ENCODE peak calls at places on chromosomes 13 and 19, in seven cellular contexts. F is lower leg skin, M is uterus, P is IMR-90, Q is transverse colon, G is ovary, J is H54. A is an unnamed sample.

GRCh38 chr19:14463747-14464146 is 11.4 kb downstream of the PTGER1 start:
- DNase-seq in F (no peak), M (no peak), P (no peak), Q (no peak), G (no peak), J (no peak), A (no peak)

GRCh38 chr19:2949939-2950285 is 5.1 kb upstream of the ZNF77 start:
- DNase-seq in F (no peak), M (no peak), P (peak; percentile 50), Q (no peak), G (no peak), J (peak; percentile 45), A (no peak)

GRCh38 chr19:12670159-12670928 is 3.7 kb downstream of the WDR83 start:
- DNase-seq in F (no peak), M (no peak), P (no peak), Q (no peak), G (no peak), J (no peak), A (no peak)

GRCh38 chr13:73300718-73301425 is 242.1 kb downstream of the KLF5 start:
- DNase-seq in F (no peak), M (no peak), P (no peak), Q (no peak), G (no peak), J (no peak), A (no peak)

GRCh38 chr13:110323172-110323851 is 16.2 kb downstream of the COL4A2 start:
- DNase-seq in F (peak; percentile 63), M (no peak), P (peak; percentile 96), Q (no peak), G (no peak), J (peak; percentile 98), A (no peak)

GRCh38 chr13:111510502-111511218 is 190.2 kb downstream of the TEX29 start:
- DNase-seq in F (peak; percentile 57), M (no peak), P (no peak), Q (no peak), G (no peak), J (no peak), A (no peak)

GRCh38 chr19:13029893-13030292 is 34.6 kb downstream of the NFIX start:
- DNase-seq in F (no peak), M (no peak), P (no peak), Q (peak; percentile 64), G (no peak), J (no peak), A (no peak)

GRCh38 chr13:67147257-67148218 is 82.6 kb downstream of the PCDH9 start:
- DNase-seq in F (no peak), M (no peak), P (peak; percentile 72), Q (no peak), G (no peak), J (no peak), A (no peak)

GRCh38 chr13:33015791-33016323 is 366 bp upstream of the KL start:
- DNase-seq in F (peak; percentile 84), M (peak; percentile 17), P (no peak), Q (peak; percentile 47), G (peak; percentile 28), J (no peak), A (peak; percentile 10)

GRCh38 chr19:45187421-45188100 is 9.0 kb downstream of the BLOC1S3 start:
- DNase-seq in F (no peak), M (no peak), P (no peak), Q (no peak), G (no peak), J (no peak), A (no peak)

GRCh38 chr13:20182231-20182846 is 10.4 kb downstream of the GJB2 start:
- DNase-seq in F (peak; percentile 78), M (no peak), P (peak; percentile 80), Q (no peak), G (no peak), J (peak; percentile 56), A (no peak)

GRCh38 chr19:18889949-18890745 is 5.8 kb downstream of the CERS1 start:
- DNase-seq in F (no peak), M (no peak), P (no peak), Q (no peak), G (no peak), J (no peak), A (no peak)

GRCh38 chr13:112861876-112862615 is 107.0 kb upstream of the MCF2L start:
- DNase-seq in F (peak; percentile 75), M (no peak), P (no peak), Q (no peak), G (no peak), J (no peak), A (no peak)

GRCh38 chr19:43700368-43701015 is 15.4 kb upstream of the IRGC start:
- DNase-seq in F (peak; percentile 87), M (peak; percentile 70), P (peak; percentile 84), Q (peak; percentile 51), G (peak; percentile 23), J (no peak), A (no peak)

GRCh38 chr19:51640371-51640770 is 6.3 kb downstream of the SIGLEC14 start:
- DNase-seq in F (no peak), M (no peak), P (no peak), Q (no peak), G (no peak), J (no peak), A (no peak)

GRCh38 chr19:43425567-43426392 is 11.1 kb downstream of the TEX101 start:
- DNase-seq in F (no peak), M (no peak), P (peak; percentile 18), Q (peak; percentile 92), G (no peak), J (no peak), A (peak; percentile 56)

GRCh38 chr13:92739306-92739818 is 487.2 kb upstream of the GPC6 start:
- DNase-seq in F (no peak), M (no peak), P (peak; percentile 5), Q (no peak), G (no peak), J (no peak), A (no peak)

GRCh38 chr19:7868326-7868670 is 5.9 kb downstream of the PRR36 start:
- DNase-seq in F (no peak), M (no peak), P (no peak), Q (no peak), G (peak; percentile 54), J (no peak), A (no peak)

GRCh38 chr19:7869453-7869909 is 4.7 kb downstream of the PRR36 start:
- DNase-seq in F (peak; percentile 93), M (peak; percentile 64), P (peak; percentile 28), Q (peak; percentile 79), G (peak; percentile 91), J (no peak), A (peak; percentile 71)

GRCh38 chr19:7867092-7867844 is 6.9 kb downstream of the PRR36 start:
- DNase-seq in F (no peak), M (no peak), P (no peak), Q (no peak), G (peak; percentile 24), J (no peak), A (no peak)

GRCh38 chr19:7869910-7870511 is 4.2 kb downstream of the PRR36 start:
- DNase-seq in F (no peak), M (peak; percentile 55), P (peak; percentile 8), Q (peak; percentile 63), G (peak; percentile 86), J (no peak), A (no peak)

DNA sequence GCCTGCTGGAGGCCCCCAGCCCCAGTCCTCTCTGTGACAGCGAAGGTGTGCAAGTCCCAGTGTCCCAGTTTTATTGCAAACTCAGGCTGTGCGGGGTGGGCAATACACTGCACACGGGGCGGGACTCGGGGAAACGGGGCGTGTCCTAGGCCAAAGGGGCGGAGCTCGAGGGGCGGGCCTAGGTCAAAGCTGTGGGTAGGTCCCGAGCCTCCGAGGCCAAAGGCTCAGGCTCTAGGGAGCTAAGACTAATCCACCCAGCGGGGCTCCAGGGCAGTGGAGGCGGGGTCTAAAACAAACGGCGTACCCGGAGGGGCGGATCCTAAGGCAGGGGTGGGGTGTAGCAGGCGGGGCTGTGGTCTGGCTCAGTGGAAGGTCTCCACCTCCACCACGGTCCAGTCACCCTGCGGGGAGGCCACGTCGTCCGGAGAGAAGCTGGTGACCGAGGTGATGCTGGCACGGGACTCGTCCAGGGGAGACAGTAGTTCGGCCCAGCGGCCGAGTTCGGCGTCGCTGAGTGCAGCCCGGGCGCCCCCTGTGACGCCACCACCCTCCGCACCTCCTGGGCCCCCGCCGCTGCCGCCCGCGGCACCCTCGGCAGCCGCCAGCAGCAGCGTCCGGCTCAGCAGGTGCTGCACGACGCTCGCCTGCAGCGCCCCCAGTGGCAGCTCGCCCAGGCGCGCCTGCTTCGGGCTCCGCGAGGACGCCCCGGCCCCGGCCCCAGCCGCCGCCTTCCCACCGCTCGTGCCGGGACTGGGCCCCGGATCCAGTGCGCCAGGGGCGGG is 5.3 kb downstream of the PRR36 start:
- DNase-seq in F (peak; percentile 94), M (peak; percentile 69), P (peak; percentile 44), Q (peak; percentile 83), G (peak; percentile 89), J (peak; percentile 87), A (peak; percentile 44)
- TF ChIP-seq POLR2A in F (no peak), M (no peak), P (no peak), Q (no peak), G (no peak), J (no peak), A (no peak)

DNA sequence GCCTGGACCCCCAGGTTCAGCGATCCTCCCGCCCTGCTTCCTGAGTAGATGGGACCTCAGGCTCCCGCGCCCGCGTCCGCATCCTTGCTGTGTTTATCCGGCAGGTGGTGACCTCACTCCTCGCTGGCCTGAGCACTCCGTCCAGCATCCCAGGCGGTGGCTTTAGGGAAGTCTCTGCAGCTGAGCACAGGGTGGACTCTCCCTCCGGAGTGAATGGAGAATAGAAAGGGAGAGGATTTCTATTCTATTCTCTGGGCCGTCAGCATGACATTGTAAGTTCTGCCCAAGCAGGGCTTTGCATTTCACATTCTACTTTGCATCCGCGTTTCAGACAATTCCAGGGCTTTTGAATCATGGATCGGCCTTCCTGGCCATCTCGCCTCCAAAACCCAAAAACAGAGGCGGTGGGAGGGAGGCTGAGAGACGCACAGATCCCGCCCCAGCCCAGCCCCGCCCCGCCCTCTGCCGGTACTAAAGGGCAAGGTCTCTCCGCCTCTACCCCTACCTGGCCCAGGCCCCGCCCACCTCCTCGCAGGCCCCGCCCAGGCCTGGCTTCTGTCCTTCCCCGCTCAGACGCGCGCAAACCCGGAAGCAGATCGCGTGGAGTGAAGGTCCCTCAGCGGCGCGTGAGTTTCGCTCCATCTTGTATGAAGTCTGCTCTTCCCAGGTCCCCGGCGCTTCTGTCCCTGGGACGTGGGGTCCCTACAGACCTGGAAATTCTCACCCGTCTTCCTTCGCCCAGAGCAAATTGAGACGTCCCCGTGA is at the start of gene ZNF525:
- DNase-seq in F (peak; percentile 98), M (peak; percentile 92), P (peak; percentile 59), Q (peak; percentile 95), G (peak; percentile 94), J (peak; percentile 90), A (peak; percentile 91)
- TF ChIP-seq POLR2A in F (no peak), M (no peak), P (peak; percentile 49), Q (peak; percentile 66), G (no peak), J (peak; percentile 84), A (peak; percentile 68)

GRCh38 chr19:39846176-39846677 is at the start of gene FBL:
- DNase-seq in F (peak; percentile 99), M (peak; percentile 97), P (peak; percentile 85), Q (peak; percentile 98), G (peak; percentile 98), J (peak; percentile 99), A (peak; percentile 94)
- TF ChIP-seq POLR2A in F (peak; percentile 1), M (peak; percentile 71), P (peak; percentile 59), Q (peak; percentile 55), G (peak; percentile 73), J (peak; percentile 87), A (peak; percentile 70)

DNA sequence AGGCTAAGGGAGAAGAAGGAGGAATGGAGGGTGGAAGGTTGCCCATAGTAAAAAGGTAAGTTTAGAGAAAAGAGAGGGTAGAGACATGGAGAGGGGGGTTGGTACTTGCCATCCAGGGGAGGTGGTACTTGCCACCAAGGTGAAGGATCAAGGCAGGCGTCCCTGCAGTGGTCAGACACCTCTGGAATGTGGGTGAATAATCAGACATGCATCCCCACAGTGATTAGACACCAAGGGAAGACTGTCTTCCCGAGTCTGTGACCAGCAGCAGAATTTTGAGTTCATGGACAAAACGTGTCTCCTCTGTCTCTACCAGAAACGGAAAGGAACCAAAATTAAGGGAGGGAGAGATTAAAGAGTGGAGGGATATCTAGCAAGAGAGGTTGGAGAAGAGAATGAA is 27.1 kb upstream of the IGFL1 start:
- DNase-seq in F (no peak), M (no peak), P (no peak), Q (no peak), G (no peak), J (no peak), A (no peak)
- TF ChIP-seq POLR2A in F (no peak), M (no peak), P (no peak), Q (no peak), G (no peak), J (no peak), A (no peak)

A was measured in prostate gland.